ENCODE peak calls at places on chromosome 15, in six cellular contexts. L is ovary, P is right cardiac atrium, U is aorta, N is RWPE2, Y is cardiac muscle cell. E is an unnamed sample. For H3K4me1, the result is how much of the 10 kb centered on the place peaks cover.

GRCh38 chr15:60782316-60782715 is 303.4 kb upstream of the ICE2 start:
- DNase-seq in Y (no peak), L (no peak), U (no peak), P (no peak), N (no peak), E (no peak)

GRCh38 chr15:48992545-48992944 is 28.8 kb upstream of the SHC4 start:
- DNase-seq in P (no peak), Y (no peak), L (no peak), N (no peak), U (no peak), E (no peak)

GRCh38 chr15:74611341-74611740 is 4.3 kb upstream of the CLK3 start:
- DNase-seq in P (peak), U (no peak), L (no peak), Y (no peak), N (no peak), E (no peak)

GRCh38 chr15:32701863-32702262 is 15.9 kb upstream of the GREM1 start:
- DNase-seq in L (no peak), N (no peak), P (no peak), Y (no peak), U (no peak), E (no peak)

GRCh38 chr15:38129531-38130199 is 123.0 kb upstream of the SPRED1 start:
- DNase-seq in L (peak), Y (peak), N (peak), U (peak), P (peak), E (no peak)

GRCh38 chr15:33207646-33208045 is 13.1 kb upstream of the FMN1 start:
- DNase-seq in Y (no peak), U (no peak), P (no peak), L (no peak), N (no peak), E (no peak)

GRCh38 chr15:82315519-82316246 is 33.6 kb downstream of the GOLGA6L10 start:
- DNase-seq in Y (no peak), P (peak), U (no peak), N (peak), L (no peak), E (no peak)

GRCh38 chr15:48681274-48681840 is 35.8 kb upstream of the FBN1 start:
- DNase-seq in Y (peak), N (no peak), L (no peak), U (no peak), P (no peak), E (no peak)

GRCh38 chr15:63872759-63873510 is 39.2 kb upstream of the HERC1 start:
- DNase-seq in Y (peak), L (no peak), N (no peak), U (no peak), P (no peak), E (no peak)

GRCh38 chr15:56832125-56832524 is 86.3 kb upstream of the TCF12 start:
- DNase-seq in P (peak), N (no peak), Y (peak), U (peak), L (no peak), E (no peak)

GRCh38 chr15:89664441-89664840 is 9.2 kb upstream of the KIF7 start:
- DNase-seq in N (no peak), U (no peak), L (no peak), P (no peak), Y (no peak), E (no peak)

GRCh38 chr15:101172421-101173097 is 79.3 kb downstream of the CHSY1 start:
- DNase-seq in P (peak), L (no peak), N (peak), Y (peak), U (no peak), E (peak)

GRCh38 chr15:59656935-59657634 is at the start of gene GTF2A2:
- DNase-seq in L (peak), N (peak), Y (peak), P (peak), U (peak), E (peak)

GRCh38 chr15:42510258-42511009 is 15.0 kb downstream of the SNAP23 start:
- DNase-seq in L (no peak), Y (peak), P (no peak), N (no peak), U (no peak), E (no peak)

GRCh38 chr15:73990250-73991005 is 1.7 kb downstream of the STOML1 start:
- DNase-seq in N (no peak), U (no peak), P (peak), Y (no peak), L (no peak), E (no peak)

GRCh38 chr15:67080118-67080899 is 14.9 kb downstream of the SMAD3 start:
- DNase-seq in U (peak), N (no peak), P (peak), L (peak), Y (peak), E (no peak)

GRCh38 chr15:67084561-67084960 is 19.2 kb downstream of the SMAD3 start:
- DNase-seq in L (no peak), N (no peak), P (no peak), Y (no peak), U (no peak), E (no peak)

GRCh38 chr15:67083135-67083766 is 17.8 kb downstream of the SMAD3 start:
- DNase-seq in Y (no peak), N (no peak), P (no peak), L (no peak), U (no peak), E (no peak)

GRCh38 chr15:67080900-67081431 is 15.6 kb downstream of the SMAD3 start:
- DNase-seq in U (peak), L (no peak), Y (peak), P (peak), N (no peak), E (no peak)

GRCh38 chr15:67082007-67082536 is 16.7 kb downstream of the SMAD3 start:
- DNase-seq in N (no peak), Y (no peak), L (no peak), U (no peak), P (no peak), E (no peak)
- H3K4me1 ChIP-seq in N (half or more), Y (half or more), L (under half), U (under half), P (under half), E (under half)

GRCh38 chr15:88625943-88626741 is 5.0 kb downstream of the AEN start:
- DNase-seq in P (no peak), U (no peak), L (no peak), N (no peak), Y (no peak), E (no peak)
- H3K4me1 ChIP-seq in P (under half), U (under half), L (under half), N (under half), Y (under half), E (under half)

GRCh38 chr15:99982662-99983061 is 249.4 kb upstream of the LYSMD4 start:
- DNase-seq in U (no peak), Y (no peak), P (no peak), L (no peak), N (no peak), E (no peak)

GRCh38 chr15:99980791-99981190 is 247.6 kb upstream of the LYSMD4 start:
- DNase-seq in U (no peak), Y (no peak), N (no peak), L (peak), P (peak), E (no peak)

GRCh38 chr15:99979371-99979770 is 246.1 kb upstream of the LYSMD4 start:
- DNase-seq in Y (no peak), L (no peak), U (no peak), P (no peak), N (no peak), E (no peak)

GRCh38 chr15:99981839-99982658 is 248.8 kb upstream of the LYSMD4 start:
- DNase-seq in L (no peak), U (no peak), P (no peak), Y (no peak), N (no peak), E (peak)

DNA sequence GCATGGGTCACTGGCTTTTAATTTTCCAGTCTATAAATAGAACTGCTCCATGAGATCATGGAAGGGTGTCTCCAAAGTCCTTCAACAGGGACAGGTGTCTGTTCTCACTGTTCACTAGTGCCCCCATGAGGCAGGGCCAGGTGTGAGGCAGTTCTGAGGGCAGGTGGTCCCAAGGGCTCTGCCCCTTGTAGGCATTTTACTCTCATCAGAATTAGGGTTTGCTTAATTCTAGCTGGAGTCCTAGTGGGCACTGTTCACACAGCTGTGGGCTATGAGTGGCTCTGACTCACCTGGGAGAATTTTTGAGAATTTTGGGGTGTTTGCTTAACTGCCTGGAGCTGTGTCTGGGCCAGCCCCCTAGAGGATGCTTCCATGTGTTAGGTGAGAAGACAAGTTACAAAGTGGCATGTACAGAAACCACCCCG is 248.0 kb upstream of the LYSMD4 start:
- DNase-seq in U (no peak), L (no peak), P (no peak), Y (no peak), N (no peak), E (peak)
- H3K4me1 ChIP-seq in U (under half), L (under half), P (under half), Y (under half), N (under half), E (under half)

GRCh38 chr15:67563961-67564570 is 21.6 kb downstream of the MAP2K5 start:
- DNase-seq in Y (no peak), N (no peak), L (no peak), P (no peak), U (no peak), E (no peak)

GRCh38 chr15:67563092-67563491 is 20.6 kb downstream of the MAP2K5 start:
- DNase-seq in Y (no peak), L (no peak), P (no peak), U (no peak), N (no peak), E (no peak)

GRCh38 chr15:67560320-67560719 is 17.8 kb downstream of the MAP2K5 start:
- DNase-seq in U (no peak), Y (no peak), P (no peak), L (no peak), N (no peak), E (no peak)

GRCh38 chr15:67569668-67570067 is 27.2 kb downstream of the MAP2K5 start:
- DNase-seq in Y (no peak), N (no peak), L (no peak), U (no peak), P (no peak), E (no peak)

DNA sequence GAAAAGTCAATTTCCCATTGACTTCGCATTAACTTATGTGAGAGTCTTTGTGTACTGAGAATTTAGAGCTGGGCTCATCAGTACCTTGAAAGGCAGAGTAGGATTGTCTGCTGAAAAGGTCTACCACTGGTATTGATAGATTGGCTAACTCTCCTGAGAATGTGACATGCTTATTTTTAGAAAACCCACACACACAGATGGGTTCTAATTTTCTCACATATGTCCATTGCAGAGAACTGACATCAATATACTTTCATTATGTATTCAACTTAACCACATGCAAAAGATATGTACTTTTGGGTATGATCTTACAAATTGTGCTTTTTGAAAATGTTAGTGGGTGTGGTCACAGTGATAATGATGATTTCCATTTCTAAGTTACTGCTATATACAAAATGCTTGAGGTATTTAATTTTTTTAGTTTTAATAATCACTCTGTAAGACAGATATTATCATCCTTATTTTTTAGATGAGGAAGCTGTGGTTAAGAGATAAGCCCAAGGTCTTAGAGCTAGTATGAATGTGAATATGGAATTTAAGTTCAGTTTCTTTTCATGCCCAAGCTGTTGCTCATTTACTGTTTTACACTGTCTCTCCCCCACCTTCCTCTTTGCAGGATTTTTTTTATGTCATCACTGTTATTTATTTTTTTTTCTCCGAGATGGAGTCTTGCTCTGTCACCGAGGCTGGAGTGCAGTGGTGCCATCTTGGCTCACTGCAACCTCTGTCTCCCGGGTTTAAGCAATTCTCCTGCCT is 22.3 kb downstream of the MAP2K5 start:
- DNase-seq in N (no peak), L (no peak), U (no peak), Y (peak), P (no peak), E (no peak)
- H3K4me1 ChIP-seq in N (under half), L (under half), U (under half), Y (under half), P (under half), E (under half)

GRCh38 chr15:78370013-78370412 is 29.9 kb downstream of the CRABP1 start:
- DNase-seq in L (no peak), U (no peak), N (no peak), Y (no peak), P (peak), E (no peak)
- H3K4me1 ChIP-seq in L (under half), U (under half), N (under half), Y (under half), P (under half), E (under half)

GRCh38 chr15:70096975-70097336 is 761 bp downstream of the TLE3 start:
- DNase-seq in N (no peak), P (no peak), L (no peak), Y (no peak), U (no peak), E (no peak)
- H3K4me1 ChIP-seq in N (under half), P (under half), L (under half), Y (under half), U (under half), E (under half)

GRCh38 chr15:88243895-88244787 is 12.4 kb downstream of the NTRK3 start:
- DNase-seq in U (no peak), Y (peak), L (no peak), P (no peak), N (no peak), E (peak)
- H3K4me1 ChIP-seq in U (under half), Y (under half), L (under half), P (under half), N (under half), E (under half)

DNA sequence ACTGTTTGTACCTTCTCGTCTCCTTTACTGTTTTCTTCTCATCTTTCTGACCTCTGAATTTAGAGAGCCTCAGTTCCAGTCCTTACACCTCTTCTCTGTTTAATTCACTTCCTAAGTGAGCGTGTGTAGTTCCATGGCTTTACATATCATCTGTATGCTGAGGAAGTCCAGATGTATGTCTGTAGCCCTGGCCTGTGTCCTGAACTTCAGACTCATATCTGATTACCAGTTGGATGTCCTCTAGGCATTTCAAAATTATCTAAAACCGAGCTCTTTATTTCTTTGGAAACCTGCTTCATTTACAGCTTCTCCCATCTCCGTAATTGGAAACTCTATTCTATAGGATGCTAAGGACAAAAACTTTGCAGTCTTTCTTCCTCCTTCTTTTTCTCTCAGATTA is 75.8 kb downstream of the MAP2K5 start:
- DNase-seq in Y (no peak), U (no peak), P (no peak), L (no peak), N (no peak), E (no peak)
- H3K4me1 ChIP-seq in Y (under half), U (under half), P (under half), L (under half), N (under half), E (under half)